ENCODE peak calls at places on chromosomes 6 and 20, in seven cellular contexts. P is CD8-positive, alpha-beta T cell; L is body of pancreas; W is pancreas; K is GM23248; O is neuronal stem cell; E is sigmoid colon. I is an unnamed sample. For H3K27me3, the result is how much of the 10 kb centered on the place peaks cover.

GRCh38 chr6:43095939-43096338 is 19.8 kb downstream of the PTK7 start:
- DNase-seq in P (no peak), E (no peak), W (no peak), O (no peak), K (no peak), L (no peak), I (no peak)

GRCh38 chr6:136077834-136078576 is 172.1 kb downstream of the MTFR2 start:
- DNase-seq in L (no peak), K (peak), W (no peak), P (no peak), E (no peak), O (no peak), I (no peak)

GRCh38 chr6:5388319-5388718 is 127.0 kb downstream of the FARS2 start:
- DNase-seq in K (no peak), W (no peak), P (no peak), E (no peak), O (no peak), L (no peak), I (no peak)

GRCh38 chr6:144415014-144415413 is 129.9 kb downstream of the UTRN start:
- DNase-seq in L (no peak), P (no peak), W (no peak), O (no peak), E (no peak), K (peak), I (no peak)

GRCh38 chr20:47380481-47380880 is 24.0 kb upstream of the ZMYND8 start:
- DNase-seq in L (peak), W (no peak), O (no peak), P (no peak), K (no peak), E (no peak), I (no peak)

GRCh38 chr6:27290065-27290849 is 21.8 kb downstream of the POM121L2 start:
- DNase-seq in O (no peak), P (no peak), W (no peak), L (no peak), E (no peak), K (no peak), I (no peak)

GRCh38 chr6:152811785-152812184 is 61.2 kb downstream of the VIP start:
- DNase-seq in W (no peak), P (no peak), E (no peak), O (no peak), K (no peak), L (no peak), I (no peak)

GRCh38 chr6:20757761-20758160 is 223.5 kb downstream of the CDKAL1 start:
- DNase-seq in L (no peak), K (peak), W (no peak), P (no peak), O (no peak), E (no peak), I (no peak)

GRCh38 chr6:20870493-20870892 is 336.2 kb downstream of the CDKAL1 start:
- DNase-seq in W (no peak), L (no peak), P (no peak), K (no peak), E (no peak), O (no peak), I (no peak)

GRCh38 chr6:89689732-89690131 is 51.2 kb upstream of the LYRM2 start:
- DNase-seq in O (no peak), W (no peak), P (no peak), K (no peak), E (no peak), L (no peak), I (no peak)

GRCh38 chr6:75210885-75211739 is 5.3 kb upstream of the COL12A1 start:
- DNase-seq in W (peak), E (no peak), K (peak), L (peak), O (peak), P (no peak), I (peak)

GRCh38 chr6:89311853-89312531 is 3.1 kb downstream of the GABRR2 start:
- DNase-seq in L (peak), O (peak), P (no peak), E (peak), W (no peak), K (peak), I (no peak)

GRCh38 chr20:13683833-13684232 is 45.1 kb upstream of the TASP1 start:
- DNase-seq in P (no peak), O (no peak), K (no peak), W (no peak), L (no peak), E (no peak), I (no peak)

GRCh38 chr20:42875581-42875980 is 314.1 kb downstream of the PTPRT start:
- DNase-seq in E (no peak), L (no peak), K (no peak), W (no peak), P (no peak), O (no peak), I (no peak)

GRCh38 chr6:49606696-49607390 is 29.8 kb downstream of the RHAG start:
- DNase-seq in O (peak), E (no peak), W (peak), P (no peak), L (peak), K (peak), I (peak)

GRCh38 chr20:43508106-43508505 is 609 bp downstream of the L3MBTL1 start:
- DNase-seq in L (no peak), E (no peak), P (no peak), O (no peak), W (no peak), K (no peak), I (no peak)

GRCh38 chr6:147204843-147205311 is 660 bp downstream of the STXBP5 start:
- DNase-seq in O (no peak), W (no peak), L (no peak), P (no peak), K (peak), E (no peak), I (peak)

GRCh38 chr6:147204060-147204785 is at the start of gene STXBP5:
- DNase-seq in E (peak), K (peak), W (peak), L (peak), P (peak), O (peak), I (peak)

GRCh38 chr6:147207351-147207750 is 3.1 kb downstream of the STXBP5 start:
- DNase-seq in K (peak), O (no peak), W (no peak), E (no peak), P (no peak), L (no peak), I (no peak)

GRCh38 chr6:147207851-147208754 is 3.9 kb downstream of the STXBP5 start:
- DNase-seq in P (no peak), W (no peak), K (peak), L (no peak), E (no peak), O (no peak), I (no peak)

GRCh38 chr6:147205690-147206600 is 1.7 kb downstream of the STXBP5 start:
- DNase-seq in L (no peak), E (no peak), K (peak), W (peak), P (no peak), O (no peak), I (no peak)
- H3K4me3 ChIP-seq in L (no peak), E (peak), K (peak), W (peak), P (no peak), O (no peak), I (no peak)

GRCh38 chr6:33116881-33117711 is 41.3 kb downstream of the HLA-DPB1 start:
- DNase-seq in W (no peak), K (peak), L (no peak), P (no peak), O (peak), E (no peak), I (no peak)

GRCh38 chr6:33114428-33114827 is 38.6 kb downstream of the HLA-DPB1 start:
- DNase-seq in P (no peak), W (no peak), L (no peak), K (no peak), E (no peak), O (no peak), I (no peak)

GRCh38 chr6:33116417-33116816 is 40.6 kb downstream of the HLA-DPB1 start:
- DNase-seq in W (no peak), L (no peak), K (peak), E (no peak), P (no peak), O (no peak), I (no peak)

GRCh38 chr6:33117826-33118277 is 42.1 kb downstream of the HLA-DPB1 start:
- DNase-seq in P (no peak), E (no peak), L (no peak), W (no peak), O (no peak), K (no peak), I (no peak)

GRCh38 chr6:33118525-33119123 is 42.8 kb downstream of the HLA-DPB1 start:
- DNase-seq in W (no peak), L (no peak), E (no peak), O (peak), P (no peak), K (peak), I (peak)
- H3K27me3 ChIP-seq in W (under half), L (under half), E (under half), O (half or more), P (under half), K (half or more), I (under half)

DNA sequence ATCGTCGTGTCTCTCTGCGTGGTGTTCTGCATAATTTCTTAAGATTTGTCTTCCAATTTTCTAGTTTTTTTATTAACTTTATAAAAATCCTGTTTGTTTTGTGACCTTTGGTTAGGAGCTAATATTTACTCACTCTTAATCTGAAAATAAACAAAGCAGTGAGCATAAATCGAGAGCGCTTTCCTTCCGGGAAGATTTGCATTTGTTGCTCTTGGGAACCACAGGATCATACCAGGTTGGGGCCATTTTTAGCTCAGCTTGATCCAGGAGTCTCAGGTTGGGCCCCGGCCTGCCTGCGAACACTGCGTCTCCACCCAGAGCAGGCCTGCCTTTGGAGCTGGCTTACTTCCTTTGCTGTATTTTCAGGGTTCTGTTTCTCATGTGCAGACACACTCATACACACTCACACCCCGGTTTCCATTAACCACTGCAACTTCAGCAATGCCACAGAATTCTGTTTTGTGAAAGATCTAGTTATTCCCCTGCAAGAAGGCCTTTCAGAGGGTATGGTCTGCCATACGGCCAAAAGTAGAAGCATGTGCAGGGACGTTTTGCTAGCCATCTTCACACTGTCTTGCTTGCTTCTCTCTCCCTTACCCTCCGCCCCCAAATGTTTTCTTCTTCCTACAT is 17.3 kb downstream of the BPHL start:
- DNase-seq in O (no peak), E (no peak), K (no peak), L (peak), P (no peak), W (peak), I (no peak)
- H3K4me3 ChIP-seq in O (no peak), E (no peak), K (no peak), L (no peak), P (no peak), W (no peak), I (no peak)

GRCh38 chr20:57834306-57834863 is 124.6 kb upstream of the PMEPA1 start:
- DNase-seq in K (no peak), W (no peak), E (no peak), O (no peak), L (no peak), P (peak), I (no peak)

GRCh38 chr20:57838670-57839142 is 128.9 kb upstream of the PMEPA1 start:
- DNase-seq in P (peak), K (no peak), W (no peak), E (no peak), L (no peak), O (no peak), I (no peak)

GRCh38 chr20:57837208-57838035 is 127.6 kb upstream of the PMEPA1 start:
- DNase-seq in W (no peak), E (no peak), K (no peak), L (no peak), O (no peak), P (peak), I (no peak)

GRCh38 chr20:57835053-57835452 is 125.2 kb upstream of the PMEPA1 start:
- DNase-seq in L (no peak), E (no peak), P (peak), K (no peak), W (no peak), O (no peak), I (no peak)

GRCh38 chr20:57835462-57836455 is 125.9 kb upstream of the PMEPA1 start:
- DNase-seq in O (no peak), P (peak), W (no peak), E (no peak), L (no peak), K (no peak), I (no peak)
- H3K27me3 ChIP-seq in O (under half), P (under half), W (under half), E (under half), L (under half), K (under half), I (under half)

GRCh38 chr20:36471885-36472642 is 69.3 kb upstream of the MYL9 start:
- DNase-seq in K (no peak), P (no peak), E (no peak), W (no peak), L (no peak), O (no peak), I (no peak)

GRCh38 chr20:36474563-36474962 is 66.8 kb upstream of the MYL9 start:
- DNase-seq in L (peak), W (no peak), P (no peak), K (no peak), O (no peak), E (no peak), I (no peak)

GRCh38 chr20:36473164-36473563 is 68.2 kb upstream of the MYL9 start:
- DNase-seq in K (no peak), O (no peak), L (no peak), E (no peak), W (no peak), P (no peak), I (no peak)

GRCh38 chr20:36470482-36471062 is 70.7 kb upstream of the MYL9 start:
- DNase-seq in P (no peak), L (no peak), O (no peak), W (no peak), K (no peak), E (no peak), I (no peak)

GRCh38 chr20:36472656-36473071 is 68.7 kb upstream of the MYL9 start:
- DNase-seq in W (no peak), K (peak), P (no peak), O (no peak), E (peak), L (peak), I (peak)
- H3K4me3 ChIP-seq in W (no peak), K (peak), P (no peak), O (no peak), E (peak), L (no peak), I (no peak)

GRCh38 chr20:64051033-64051452 is 1.6 kb upstream of the SOX18 start:
- DNase-seq in O (no peak), P (no peak), E (no peak), W (no peak), L (no peak), K (no peak), I (no peak)
- H3K27me3 ChIP-seq in O (half or more), P (under half), E (half or more), W (under half), L (under half), K (under half), I (under half)

GRCh38 chr6:79737172-79737571 is 106.0 kb downstream of the SH3BGRL2 start:
- DNase-seq in L (no peak), W (no peak), P (no peak), K (no peak), E (no peak), O (no peak), I (no peak)
- H3K4me3 ChIP-seq in L (no peak), W (no peak), P (no peak), K (no peak), E (no peak), O (no peak), I (no peak)

GRCh38 chr6:10407018-10407673 is 7.7 kb downstream of the TFAP2A start:
- DNase-seq in E (no peak), P (no peak), W (no peak), K (no peak), L (no peak), O (no peak), I (no peak)
- H3K27me3 ChIP-seq in E (half or more), P (under half), W (under half), K (under half), L (under half), O (half or more), I (under half)

GRCh38 chr6:151016107-151016506 is 150.6 kb downstream of the MTHFD1L start:
- DNase-seq in L (no peak), K (no peak), O (no peak), E (no peak), W (no peak), P (no peak), I (no peak)

GRCh38 chr6:151018035-151018434 is 152.5 kb downstream of the MTHFD1L start:
- DNase-seq in O (no peak), K (no peak), W (no peak), L (no peak), P (no peak), E (no peak), I (no peak)

GRCh38 chr6:151014404-151015150 is 149.1 kb downstream of the MTHFD1L start:
- DNase-seq in O (peak), K (peak), E (peak), W (peak), L (peak), P (peak), I (peak)

GRCh38 chr6:151012321-151013294 is 147.1 kb downstream of the MTHFD1L start:
- DNase-seq in O (no peak), W (no peak), P (no peak), L (peak), E (no peak), K (peak), I (no peak)

DNA sequence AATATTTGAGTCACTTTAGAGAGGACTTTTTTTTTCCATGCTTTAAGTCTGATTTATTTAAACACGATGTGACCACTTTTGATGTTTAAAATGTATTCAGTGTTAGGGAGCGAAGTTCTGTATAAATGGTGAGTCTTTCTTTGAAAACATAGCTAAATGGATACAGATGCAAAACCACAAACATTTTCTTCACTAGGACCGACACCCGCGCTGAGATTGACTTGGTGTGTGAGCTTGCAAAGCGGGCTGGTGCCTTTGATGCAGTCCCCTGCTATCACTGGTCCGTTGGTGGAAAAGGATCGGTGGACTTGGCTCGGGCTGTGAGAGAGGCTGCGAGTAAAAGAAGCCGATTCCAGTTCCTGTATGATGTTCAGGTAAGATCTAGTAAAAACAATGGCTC is 149.8 kb downstream of the MTHFD1L start:
- DNase-seq in O (no peak), E (no peak), K (no peak), P (no peak), W (no peak), L (no peak), I (no peak)
- H3K4me3 ChIP-seq in O (no peak), E (no peak), K (no peak), P (no peak), W (no peak), L (no peak), I (no peak)